ENCODE peak calls at places on chromosomes 16 and 17, in six cellular contexts. V is cardiac fibroblast, T is tibial artery, C is HFF-Myc, Q is retina, H is HTR-8/SVneo. E is an unnamed sample.
A peak's percentile ranks its signal among the peaks of the same experiment; 100 is the strongest.

GRCh38 chr16:19418200-19418599 is 517 bp downstream of the TMC5 start:
- DNase-seq in H (no peak), Q (no peak), T (no peak), V (no peak), C (no peak), E (no peak)

GRCh38 chr17:32831223-32831622 is 45.7 kb downstream of the MYO1D start:
- DNase-seq in Q (no peak), H (no peak), V (no peak), T (no peak), C (no peak), E (no peak)

GRCh38 chr16:7605812-7606211 is 273.2 kb downstream of the RBFOX1 start:
- DNase-seq in T (no peak), Q (no peak), V (no peak), H (no peak), C (no peak), E (no peak)

GRCh38 chr17:7703584-7704574 is 1.1 kb upstream of the EFNB3 start:
- DNase-seq in Q (peak; percentile 75), C (peak; percentile 56), T (no peak), V (peak; percentile 70), H (no peak), E (peak; percentile 26)

GRCh38 chr17:44024853-44025252 is 10.1 kb upstream of the TMEM101 start:
- DNase-seq in V (no peak), Q (no peak), H (no peak), C (no peak), T (no peak), E (no peak)

GRCh38 chr17:1629647-1630310 is 1.1 kb upstream of the SLC43A2 start:
- DNase-seq in C (no peak), Q (peak; percentile 46), T (peak; percentile 83), H (peak; percentile 59), V (peak; percentile 65), E (no peak)

GRCh38 chr17:40062347-40063033 is at the start of gene THRA:
- DNase-seq in V (peak; percentile 64), H (no peak), T (peak; percentile 86), Q (peak; percentile 59), C (no peak), E (no peak)

GRCh38 chr16:75486666-75487313 is 8.5 kb downstream of the CHST6 start:
- DNase-seq in H (no peak), Q (no peak), C (no peak), T (no peak), V (no peak), E (no peak)

GRCh38 chr17:78923660-78924453 is 1.3 kb downstream of the TIMP2 start:
- DNase-seq in C (no peak), T (peak; percentile 85), Q (peak; percentile 43), H (no peak), V (no peak), E (no peak)

GRCh38 chr16:89168381-89169189 is 3.0 kb upstream of the CDH15 start:
- DNase-seq in C (no peak), T (no peak), Q (no peak), V (no peak), H (no peak), E (no peak)

GRCh38 chr16:87185313-87185712 is 131.9 kb downstream of the C16orf95 start:
- DNase-seq in C (no peak), V (no peak), T (no peak), H (no peak), Q (peak; percentile 40), E (no peak)

GRCh38 chr17:13086142-13086769 is 68.4 kb upstream of the ELAC2 start:
- DNase-seq in H (no peak), T (no peak), Q (no peak), V (peak; percentile 17), C (peak; percentile 81), E (no peak)

GRCh38 chr17:82881292-82881823 is 41.5 kb upstream of the ZNF750 start:
- DNase-seq in V (no peak), T (no peak), C (no peak), H (no peak), Q (no peak), E (no peak)

GRCh38 chr16:51757921-51758479 is 606.9 kb upstream of the SALL1 start:
- DNase-seq in Q (no peak), H (no peak), T (no peak), C (no peak), V (no peak), E (no peak)

GRCh38 chr17:44589316-44590071 is 32.2 kb downstream of the FZD2 start:
- DNase-seq in H (no peak), Q (no peak), V (peak; percentile 42), T (no peak), C (peak; percentile 59), E (peak; percentile 66)

GRCh38 chr17:40167685-40168261 is 9.5 kb upstream of the RAPGEFL1 start:
- DNase-seq in H (no peak), C (no peak), Q (no peak), T (no peak), V (no peak), E (no peak)

GRCh38 chr17:4899341-4900230 is at the start of gene C17orf107:
- DNase-seq in V (peak; percentile 88), T (peak; percentile 88), C (peak; percentile 51), H (no peak), Q (peak; percentile 77), E (peak; percentile 79)

GRCh38 chr17:32806646-32807045 is 70.3 kb downstream of the MYO1D start:
- DNase-seq in T (no peak), V (no peak), H (no peak), C (no peak), Q (no peak), E (no peak)

GRCh38 chr17:4220655-4221054 is 43.1 kb downstream of the ANKFY1 start:
- DNase-seq in C (no peak), V (peak; percentile 58), T (peak; percentile 77), H (no peak), Q (no peak), E (no peak)

GRCh38 chr17:34246436-34246835 is 8.6 kb upstream of the CCL2 start:
- DNase-seq in H (no peak), Q (no peak), T (no peak), C (no peak), V (no peak), E (no peak)

GRCh38 chr16:48540222-48540900 is 69.6 kb downstream of the N4BP1 start:
- DNase-seq in H (no peak), C (no peak), V (no peak), Q (no peak), T (no peak), E (no peak)

GRCh38 chr17:81869221-81870154 is 1.6 kb downstream of the ARHGDIA start:
- DNase-seq in T (no peak), Q (peak; percentile 83), V (peak; percentile 55), C (no peak), H (no peak), E (no peak)

GRCh38 chr17:61467416-61468262 is 15.4 kb downstream of the TBX4 start:
- DNase-seq in C (no peak), Q (peak; percentile 77), H (peak; percentile 67), T (peak; percentile 63), V (peak; percentile 60), E (peak; percentile 37)

E was measured in astrocyte.